ENCODE peak calls at places on chromosome X, in ten cellular contexts. Z is GM23338, U is cardiac muscle cell, M is RWPE2, E is pancreas, Y is B cell, T is coronary artery, X is fibroblast of pulmonary artery, C is brain microvascular endothelial cell, R is cardiac fibroblast. O is an unnamed sample.

GRCh38 chrX:120302434-120302833 is 8.8 kb downstream of the TMEM255A start:
- DNase-seq in M (no peak), T (no peak), R (no peak), C (no peak), Y (peak), Z (peak), X (no peak), E (no peak), U (no peak), O (no peak)

GRCh38 chrX:72201836-72202536 is 20.4 kb downstream of the PIN4 start:
- DNase-seq in M (no peak), R (peak), X (peak), Y (no peak), Z (no peak), T (no peak), U (peak), C (peak), E (no peak), O (no peak)

GRCh38 chrX:69285401-69285871 is 120.2 kb upstream of the PJA1 start:
- DNase-seq in X (peak), Y (no peak), C (no peak), E (no peak), M (no peak), Z (no peak), U (peak), R (peak), T (no peak), O (no peak)

GRCh38 chrX:120517936-120518335 is 42.8 kb downstream of the CUL4B start:
- DNase-seq in T (no peak), Z (no peak), U (peak), C (peak), M (no peak), R (peak), Y (no peak), X (peak), E (no peak), O (peak)

GRCh38 chrX:8684201-8684600 is 47.7 kb downstream of the ANOS1 start:
- DNase-seq in Y (no peak), M (no peak), R (no peak), C (no peak), E (no peak), Z (no peak), U (no peak), X (no peak), T (no peak), O (no peak)

GRCh38 chrX:156004256-156004655 is 6.8 kb downstream of the IL9R start:
- DNase-seq in X (no peak), C (no peak), M (no peak), T (no peak), Z (no peak), Y (no peak), R (no peak), E (no peak), U (no peak), O (no peak)

GRCh38 chrX:33434256-33435092 is 223.1 kb upstream of the DMD start:
- DNase-seq in T (no peak), Z (peak), U (peak), R (peak), Y (peak), E (no peak), M (no peak), X (peak), C (peak), O (no peak)

GRCh38 chrX:50920132-50920531 is 9.6 kb downstream of the BMP15 start:
- DNase-seq in T (no peak), X (peak), Z (peak), U (peak), C (peak), R (peak), E (no peak), Y (no peak), M (no peak), O (no peak)

DNA sequence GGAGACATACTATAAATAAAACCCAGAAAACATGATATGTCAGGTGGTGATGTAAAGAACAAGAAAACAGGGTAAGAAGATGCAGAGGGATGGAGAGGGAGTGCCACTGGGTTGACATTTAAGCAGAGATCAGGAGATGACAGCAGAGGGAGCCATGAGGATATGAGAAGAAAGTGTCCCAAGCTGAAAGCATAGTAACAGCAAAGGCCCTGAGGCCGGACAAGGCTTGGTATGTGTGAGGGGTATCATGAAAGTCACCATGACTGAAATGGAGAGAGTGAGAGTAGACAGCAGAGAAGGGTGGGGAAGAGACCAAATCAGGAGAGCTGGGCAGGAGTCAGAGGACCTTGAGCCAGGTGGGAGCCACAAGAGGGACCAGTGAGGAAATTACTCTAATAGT is 3.4 kb downstream of the GPKOW start:
- DNase-seq in M (no peak), X (peak), R (no peak), Z (no peak), Y (no peak), U (no peak), E (no peak), T (no peak), C (no peak), O (no peak)
- TF ChIP-seq CTCF in M (peak), X (no peak), R (no peak), Z (peak), Y (no peak), U (no peak), E (no peak), T (no peak), C (no peak), O (no peak)

GRCh38 chrX:134727363-134727762 is 69.1 kb upstream of the PLAC1 start:
- DNase-seq in E (no peak), M (no peak), R (no peak), U (peak), C (peak), Y (no peak), X (no peak), T (no peak), Z (no peak), O (no peak)
- TF ChIP-seq CTCF in E (no peak), M (no peak), R (peak), U (peak), C (peak), Y (no peak), X (peak), T (no peak), Z (peak), O (no peak)

GRCh38 chrX:20969565-20969964 is 404.7 kb upstream of the CNKSR2 start:
- DNase-seq in X (no peak), C (no peak), R (no peak), E (no peak), M (no peak), U (no peak), Z (no peak), Y (no peak), T (no peak), O (no peak)
- TF ChIP-seq CTCF in X (no peak), C (no peak), R (no peak), E (no peak), M (no peak), U (no peak), Z (no peak), Y (no peak), T (no peak), O (no peak)

GRCh38 chrX:39653656-39654055 is 444.1 kb downstream of the BCOR start:
- DNase-seq in R (no peak), M (no peak), Y (no peak), X (no peak), Z (peak), C (no peak), E (no peak), U (peak), T (no peak), O (no peak)
- TF ChIP-seq CTCF in R (no peak), M (no peak), Y (no peak), X (no peak), Z (no peak), C (no peak), E (no peak), U (no peak), T (no peak), O (no peak)

GRCh38 chrX:1534321-1535168 is 2.4 kb downstream of the P2RY8 start:
- DNase-seq in R (no peak), U (no peak), C (no peak), Y (peak), X (no peak), Z (peak), T (no peak), M (no peak), E (no peak), O (no peak)

GRCh38 chrX:1535241-1536041 is 1.5 kb downstream of the P2RY8 start:
- DNase-seq in U (no peak), E (no peak), T (no peak), C (no peak), Y (peak), M (no peak), Z (no peak), R (no peak), X (no peak), O (no peak)

GRCh38 chrX:1536712-1537030 is 314 bp downstream of the P2RY8 start:
- DNase-seq in R (no peak), X (no peak), T (no peak), C (no peak), E (no peak), U (no peak), M (no peak), Y (no peak), Z (no peak), O (no peak)

GRCh38 chrX:1533083-1533482 is 3.9 kb downstream of the P2RY8 start:
- DNase-seq in M (no peak), X (no peak), R (no peak), Y (no peak), T (no peak), U (no peak), C (no peak), Z (no peak), E (no peak), O (no peak)

DNA sequence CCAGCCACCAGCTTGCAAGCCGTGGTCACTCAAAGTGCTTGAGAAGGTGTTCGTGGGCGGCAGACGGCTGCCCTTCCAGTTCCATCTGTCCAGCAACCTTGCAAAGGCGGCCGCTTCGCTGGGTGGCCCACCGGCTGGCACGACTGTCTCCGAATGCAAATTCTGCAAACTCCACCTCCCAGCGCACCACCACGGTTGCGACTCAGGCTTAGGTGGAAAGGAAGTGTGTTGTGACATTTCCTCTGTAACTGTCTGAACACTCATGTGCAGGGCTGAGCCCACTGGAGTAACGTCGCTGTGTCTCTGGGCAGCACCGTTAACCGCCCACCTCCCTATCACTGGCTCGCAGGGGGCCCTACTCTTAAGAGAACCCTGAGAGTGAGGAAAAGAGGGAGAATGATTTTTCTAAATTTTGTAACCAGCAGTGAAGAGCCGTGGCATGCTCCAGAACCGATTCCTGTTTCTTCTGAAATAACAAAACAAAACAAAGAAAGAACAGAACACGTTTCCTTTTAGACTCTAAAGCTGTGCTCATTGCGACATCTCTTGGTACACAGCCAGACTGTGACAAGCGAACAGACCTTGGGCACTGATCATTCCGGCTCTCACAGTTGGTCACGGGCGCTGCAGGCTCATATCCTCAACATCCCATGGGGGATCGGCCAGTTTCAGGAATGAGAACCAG is at the start of gene P2RY8:
- DNase-seq in X (peak), T (no peak), M (no peak), E (no peak), C (peak), Z (no peak), U (peak), R (peak), Y (peak), O (no peak)
- TF ChIP-seq CTCF in X (no peak), T (no peak), M (no peak), E (no peak), C (no peak), Z (no peak), U (no peak), R (no peak), Y (peak), O (no peak)

GRCh38 chrX:107465932-107466620 is 16.6 kb downstream of the FRMPD3 start:
- DNase-seq in T (no peak), Z (no peak), X (no peak), C (no peak), Y (no peak), R (no peak), E (no peak), M (no peak), U (no peak), O (no peak)

GRCh38 chrX:107467271-107467670 is 17.8 kb downstream of the FRMPD3 start:
- DNase-seq in T (no peak), X (no peak), E (no peak), Y (no peak), Z (no peak), R (no peak), M (no peak), C (no peak), U (no peak), O (no peak)

GRCh38 chrX:107470198-107470597 is 20.7 kb downstream of the FRMPD3 start:
- DNase-seq in T (no peak), Z (no peak), Y (no peak), C (no peak), X (no peak), U (no peak), R (no peak), M (no peak), E (no peak), O (no peak)

GRCh38 chrX:107470971-107471370 is 21.5 kb downstream of the FRMPD3 start:
- DNase-seq in C (no peak), E (no peak), R (no peak), T (no peak), U (no peak), Y (no peak), X (no peak), M (no peak), Z (peak), O (no peak)
- TF ChIP-seq CTCF in C (peak), E (no peak), R (no peak), T (no peak), U (no peak), Y (no peak), X (no peak), M (no peak), Z (peak), O (no peak)